ENCODE peak calls at places on chromosomes 7 and 10, in six cellular contexts. G, N, T, W, R and X are unnamed samples.

GRCh38 chr10:36172054-36172531 is 530.0 kb upstream of the FZD8 start:
- DNase-seq in G (no peak), N (no peak), T (no peak), W (no peak), R (peak), X (no peak)

GRCh38 chr10:38027992-38028391 is 17.5 kb downstream of the ZNF33A start:
- DNase-seq in G (no peak), N (no peak), T (peak), W (no peak), R (peak), X (no peak)

GRCh38 chr7:30027065-30027456 is 559 bp upstream of the FKBP14 start:
- DNase-seq in G (no peak), N (no peak), T (peak), W (no peak), R (peak), X (no peak)

GRCh38 chr7:1567893-1568292 is 1.9 kb downstream of the PSMG3 start:
- DNase-seq in G (no peak), N (peak), T (no peak), W (no peak), R (peak), X (no peak)

GRCh38 chr7:35831208-35831607 is 30.4 kb downstream of the SEPTIN7 start:
- DNase-seq in G (no peak), N (no peak), T (no peak), W (no peak), R (no peak), X (no peak)

GRCh38 chr7:47333131-47333887 is 248.6 kb downstream of the TNS3 start:
- DNase-seq in G (no peak), N (no peak), T (no peak), W (no peak), R (no peak), X (no peak)

GRCh38 chr7:123231060-123232000 is 31.6 kb upstream of the SLC13A1 start:
- DNase-seq in G (no peak), N (no peak), T (no peak), W (no peak), R (no peak), X (no peak)

GRCh38 chr10:69684020-69684980 is 54.3 kb downstream of the FAM241B start:
- DNase-seq in G (peak), N (peak), T (no peak), W (peak), R (peak), X (peak)

GRCh38 chr7:130349911-130350782 is 5.5 kb downstream of the CPA5 start:
- DNase-seq in G (no peak), N (no peak), T (peak), W (no peak), R (peak), X (no peak)

GRCh38 chr10:62815373-62816111 is 624 bp downstream of the EGR2 start:
- DNase-seq in G (peak), N (no peak), T (no peak), W (peak), R (peak), X (no peak)

GRCh38 chr7:103685646-103686418 is 239.8 kb upstream of the SLC26A5 start:
- DNase-seq in G (no peak), N (no peak), T (no peak), W (no peak), R (no peak), X (no peak)

GRCh38 chr10:58998924-58999713 is 177.3 kb upstream of the PHYHIPL start:
- DNase-seq in G (peak), N (peak), T (peak), W (peak), R (no peak), X (peak)

GRCh38 chr7:43112941-43113621 is 634 bp downstream of the HECW1 start:
- DNase-seq in G (peak), N (no peak), T (peak), W (peak), R (peak), X (no peak)

GRCh38 chr7:92331508-92331907 is 85.7 kb downstream of the ANKIB1 start:
- DNase-seq in G (no peak), N (no peak), T (no peak), W (no peak), R (no peak), X (no peak)

GRCh38 chr7:152335900-152336571 is 99.8 kb downstream of the KMT2C start:
- DNase-seq in G (no peak), N (no peak), T (no peak), W (no peak), R (no peak), X (no peak)
- H3K4me3 ChIP-seq in G (peak), N (peak), T (no peak), W (no peak), R (no peak), X (no peak)

GRCh38 chr7:150668472-150668911 is 17.0 kb upstream of the GIMAP2 start:
- DNase-seq in G (no peak), N (no peak), T (no peak), W (no peak), R (no peak), X (no peak)
- H3K4me3 ChIP-seq in G (no peak), N (no peak), T (no peak), W (no peak), R (no peak), X (no peak)

DNA sequence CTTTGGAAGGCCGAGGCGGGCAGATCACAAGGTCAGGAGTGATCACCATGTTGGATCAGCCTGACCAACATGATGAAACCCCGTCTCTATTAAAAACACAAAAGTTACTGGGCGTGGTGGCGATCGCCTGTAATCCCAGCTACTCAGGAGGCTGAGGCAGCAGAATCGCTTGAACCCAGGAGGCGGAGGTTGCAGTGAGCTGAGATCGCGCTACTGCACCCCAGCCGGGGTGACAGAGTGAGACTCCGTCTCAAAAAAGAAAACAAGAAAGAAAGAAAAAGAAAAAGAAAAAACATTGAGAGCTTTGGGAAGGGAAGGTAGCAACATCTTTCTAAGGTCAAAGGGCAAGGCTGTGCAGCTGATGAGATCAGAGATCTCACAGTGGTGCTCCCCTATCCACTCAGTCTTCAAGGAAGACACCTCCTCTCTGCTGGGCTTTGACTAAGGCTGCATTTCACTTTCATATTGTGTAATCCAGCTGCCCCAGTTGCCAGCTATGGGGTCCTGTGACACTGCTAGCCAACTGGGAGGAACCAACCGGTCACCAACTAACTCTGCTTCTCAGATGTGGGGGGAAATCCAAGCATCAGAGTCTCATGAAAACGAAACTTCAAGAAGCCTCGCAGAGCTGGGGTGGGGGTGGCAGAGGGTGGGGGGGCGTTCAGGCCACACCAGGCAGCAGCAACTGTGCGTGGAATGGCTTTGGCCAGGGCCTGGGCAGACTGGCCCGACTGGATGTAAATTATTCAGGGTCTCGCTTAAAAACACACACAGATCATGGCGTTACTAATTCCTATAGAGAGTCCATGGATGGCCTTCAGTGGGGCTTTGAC is 1.5 kb downstream of the IL15RA start:
- DNase-seq in G (no peak), N (peak), T (peak), W (peak), R (peak), X (peak)
- H3K4me3 ChIP-seq in G (peak), N (peak), T (peak), W (peak), R (peak), X (peak)

DNA sequence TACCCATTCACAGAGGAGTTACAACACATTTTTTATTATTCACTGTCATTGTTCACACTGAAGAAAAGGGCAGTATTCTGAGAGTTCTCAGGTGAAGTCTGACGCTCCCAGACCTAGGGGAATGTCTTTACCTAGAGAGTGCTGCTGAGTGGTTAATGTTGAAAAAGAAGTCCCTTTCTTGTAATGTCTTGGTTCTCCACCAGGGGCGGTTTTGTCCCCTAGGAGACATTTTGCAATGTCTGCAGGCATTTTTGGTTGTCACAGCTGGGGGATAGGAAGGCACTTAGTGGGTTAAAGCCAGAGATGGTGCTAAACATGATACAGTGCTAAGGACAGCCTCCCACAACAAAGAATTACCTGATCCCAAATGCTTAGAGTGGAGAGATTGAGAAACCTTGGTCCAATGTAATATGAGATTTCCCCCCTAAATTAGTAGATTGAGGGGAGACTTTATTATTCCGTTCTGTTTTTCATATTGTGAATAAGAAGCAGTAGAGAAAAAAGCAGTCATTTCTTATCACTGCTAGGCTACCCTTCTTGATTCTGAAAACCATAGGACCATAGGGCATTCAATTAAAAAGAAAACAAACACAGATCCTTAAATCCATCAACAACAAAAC is 13.1 kb downstream of the UMAD1 start:
- DNase-seq in G (no peak), N (no peak), T (no peak), W (no peak), R (peak), X (no peak)
- H3K4me3 ChIP-seq in G (no peak), N (no peak), T (no peak), W (no peak), R (no peak), X (no peak)

GRCh38 chr10:109924947-109925620 is 1.8 kb upstream of the XPNPEP1 start:
- DNase-seq in G (no peak), N (no peak), T (no peak), W (no peak), R (no peak), X (no peak)

GRCh38 chr10:109926141-109926745 is 2.9 kb upstream of the XPNPEP1 start:
- DNase-seq in G (no peak), N (no peak), T (no peak), W (no peak), R (no peak), X (no peak)

GRCh38 chr10:109922976-109923921 is at the start of gene XPNPEP1:
- DNase-seq in G (peak), N (peak), T (peak), W (peak), R (peak), X (peak)

GRCh38 chr10:109922353-109922975 is 847 bp downstream of the XPNPEP1 start:
- DNase-seq in G (no peak), N (no peak), T (no peak), W (no peak), R (no peak), X (no peak)

DNA sequence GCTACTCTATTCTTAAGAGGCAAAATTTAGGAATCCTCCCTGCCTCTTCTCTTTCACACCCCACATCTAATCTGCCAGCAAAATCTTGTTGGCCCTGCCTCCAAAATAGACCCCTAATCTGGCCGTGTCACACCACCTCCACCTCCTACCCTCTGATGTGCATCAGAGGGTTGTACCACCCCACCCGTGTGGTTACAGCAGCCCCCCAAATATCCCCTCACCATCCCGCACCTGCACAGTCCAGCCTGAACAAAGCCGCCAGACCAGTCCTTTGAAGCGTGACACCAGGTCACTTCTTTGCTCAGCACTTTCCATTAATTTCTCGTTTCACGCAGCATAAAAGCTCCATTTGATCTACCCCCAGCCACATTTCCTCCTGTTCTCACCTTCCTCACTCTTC is 789 bp upstream of the XPNPEP1 start:
- DNase-seq in G (no peak), N (no peak), T (no peak), W (no peak), R (no peak), X (no peak)
- H3K4me3 ChIP-seq in G (no peak), N (peak), T (no peak), W (no peak), R (no peak), X (no peak)

DNA sequence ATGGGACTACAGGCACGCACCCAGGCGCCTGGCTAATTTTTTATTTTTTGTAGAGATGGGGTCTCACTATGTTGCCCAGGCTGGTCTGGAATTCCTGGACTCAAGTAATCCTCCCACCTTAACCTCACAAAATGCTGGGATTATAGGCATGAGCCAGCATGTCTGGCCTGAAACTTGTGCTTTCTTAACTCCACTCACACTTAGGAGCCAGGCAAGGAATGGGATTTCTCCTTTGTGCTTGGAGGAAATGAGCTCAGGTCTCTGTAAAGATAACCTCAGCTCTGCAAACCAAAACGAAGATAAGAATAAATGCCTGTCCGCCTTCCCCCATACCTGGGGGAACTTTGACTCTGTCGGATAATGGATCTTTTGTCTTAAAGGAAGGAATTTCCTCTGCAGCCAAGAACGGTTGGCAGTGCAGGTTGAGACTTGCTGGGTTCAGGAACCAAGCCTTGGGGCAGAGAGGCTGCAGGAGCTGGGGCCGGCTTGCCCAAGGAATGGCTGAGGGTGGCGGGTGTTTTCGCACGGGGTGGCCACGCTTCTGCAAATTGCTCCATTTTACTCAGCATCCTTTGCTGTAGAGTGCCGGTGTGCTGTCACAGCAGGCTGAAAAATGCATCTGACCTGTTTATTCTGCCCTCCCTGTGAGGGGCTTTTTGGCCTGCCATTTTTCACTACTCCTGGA is 174.2 kb downstream of the KIAA1217 start:
- DNase-seq in G (no peak), N (peak), T (no peak), W (no peak), R (peak), X (no peak)
- H3K4me3 ChIP-seq in G (no peak), N (no peak), T (no peak), W (no peak), R (no peak), X (no peak)

GRCh38 chr7:139681463-139681755 is 96.4 kb downstream of the HIPK2 start:
- DNase-seq in G (no peak), N (no peak), T (no peak), W (no peak), R (no peak), X (no peak)

GRCh38 chr7:139681812-139682135 is 96.0 kb downstream of the HIPK2 start:
- DNase-seq in G (no peak), N (no peak), T (no peak), W (no peak), R (no peak), X (no peak)

GRCh38 chr7:139683137-139683871 is 94.5 kb downstream of the HIPK2 start:
- DNase-seq in G (no peak), N (no peak), T (no peak), W (no peak), R (peak), X (no peak)

GRCh38 chr7:139680676-139681462 is 96.9 kb downstream of the HIPK2 start:
- DNase-seq in G (peak), N (peak), T (peak), W (no peak), R (peak), X (peak)

GRCh38 chr7:139682136-139683013 is 95.4 kb downstream of the HIPK2 start:
- DNase-seq in G (no peak), N (no peak), T (peak), W (no peak), R (peak), X (no peak)
- H3K4me3 ChIP-seq in G (no peak), N (no peak), T (no peak), W (no peak), R (no peak), X (no peak)

DNA sequence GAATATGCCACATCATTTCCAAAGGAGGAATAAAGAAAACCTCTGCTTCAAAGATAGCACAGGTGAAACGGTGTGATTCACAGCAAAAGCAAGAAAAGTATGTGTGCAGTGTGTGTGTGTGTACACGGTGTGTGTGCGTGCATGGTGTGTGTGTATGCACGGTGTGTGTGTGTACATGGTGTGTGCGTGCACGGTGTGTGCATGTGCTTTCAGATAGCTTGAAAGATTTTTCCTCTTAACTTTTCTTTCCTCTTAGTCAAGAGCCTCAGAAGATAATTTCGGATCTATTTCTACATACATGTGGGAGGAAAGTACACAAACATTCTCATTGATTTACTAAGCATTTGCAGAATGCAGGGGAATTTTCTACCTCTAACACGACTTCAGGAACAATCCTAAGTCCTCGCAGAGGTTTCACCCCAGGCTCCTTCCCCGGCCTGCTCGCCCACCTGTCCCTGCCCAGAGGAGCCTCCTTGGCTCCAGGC is 2.9 kb downstream of the FGFR2 start:
- DNase-seq in G (no peak), N (no peak), T (no peak), W (no peak), R (no peak), X (no peak)
- H3K4me3 ChIP-seq in G (no peak), N (peak), T (no peak), W (peak), R (no peak), X (peak)